ENCODE peak calls at places on chromosomes 4 and X, in eight cellular contexts. S is endothelial cell; J is right lobe of liver; H is NCI-H69; C is activated naive CD4-positive, alpha-beta T cell; B is activated CD4-positive, alpha-beta T cell treated with anti-CD3 and anti-CD28 coated beads for 24 hours; Q is WTC11; Z is ACHN. P is an unnamed sample.

GRCh38 chr4:56684320-56684719 is 3.2 kb upstream of the HOPX start:
- DNase-seq in S (no peak), J (no peak), H (no peak), C (no peak), B (no peak), Q (no peak), Z (no peak), P (no peak)

GRCh38 chrX:13828392-13828791 is 11.5 kb upstream of the GPM6B start:
- DNase-seq in S (no peak), J (no peak), H (no peak), C (no peak), B (no peak), Q (no peak), Z (no peak), P (no peak)

GRCh38 chrX:24149346-24150050 is at the start of gene ZFX:
- DNase-seq in S (peak), J (peak), H (peak), C (peak), B (peak), Q (peak), Z (peak), P (peak)

GRCh38 chrX:97306771-97307470 is 423.2 kb downstream of the RPA4 start:
- DNase-seq in S (no peak), J (no peak), H (no peak), C (no peak), B (no peak), Q (no peak), Z (no peak), P (no peak)

GRCh38 chrX:50903387-50904027 is 7.0 kb upstream of the BMP15 start:
- DNase-seq in S (peak), J (no peak), H (peak), C (no peak), B (no peak), Q (peak), Z (peak), P (peak)

GRCh38 chrX:114952696-114953095 is 64.7 kb downstream of the IL13RA2 start:
- DNase-seq in S (no peak), J (no peak), H (no peak), C (no peak), B (no peak), Q (no peak), Z (no peak), P (no peak)

GRCh38 chr4:71777891-71778290 is 6.0 kb downstream of the GC start:
- DNase-seq in S (no peak), J (no peak), H (no peak), C (no peak), B (no peak), Q (no peak), Z (no peak), P (no peak)

GRCh38 chr4:153497091-153497531 is 31.0 kb downstream of the TMEM131L start:
- DNase-seq in S (no peak), J (no peak), H (no peak), C (peak), B (peak), Q (no peak), Z (no peak), P (no peak)

GRCh38 chr4:42371306-42372063 is 25.8 kb upstream of the SHISA3 start:
- DNase-seq in S (no peak), J (no peak), H (no peak), C (no peak), B (no peak), Q (no peak), Z (peak), P (peak)

GRCh38 chrX:40005290-40006011 is 92.3 kb downstream of the BCOR start:
- DNase-seq in S (no peak), J (no peak), H (no peak), C (no peak), B (no peak), Q (no peak), Z (no peak), P (no peak)

GRCh38 chrX:123854329-123854728 is 5.5 kb upstream of the XIAP start:
- DNase-seq in S (no peak), J (no peak), H (no peak), C (no peak), B (no peak), Q (no peak), Z (no peak), P (no peak)

GRCh38 chr4:57233391-57233790 is 123.2 kb upstream of the IGFBP7 start:
- DNase-seq in S (no peak), J (no peak), H (no peak), C (no peak), B (no peak), Q (no peak), Z (no peak), P (no peak)